ENCODE peak calls at places on chromosomes 16 and 17, in nine cellular contexts. V is HCEC 1CT, C is NCI-H526, P is cardiac muscle cell, W is fibroblast of the conjunctiva, E is skeletal muscle cell, J is iPS DF 6.9, M is germinal center, H is EH. D is an unnamed sample.

GRCh38 chr16:75387951-75388350 is 45.4 kb downstream of the CFDP1 start:
- DNase-seq in J (no peak), W (no peak), P (no peak), V (no peak), M (no peak), C (no peak), E (no peak), H (no peak), D (no peak)

GRCh38 chr16:27520982-27521673 is 28.6 kb downstream of the GTF3C1 start:
- DNase-seq in V (no peak), H (peak; percentile 44), J (no peak), P (peak; percentile 82), M (no peak), C (no peak), E (peak; percentile 32), W (no peak), D (no peak)

GRCh38 chr16:30185141-30185682 is 1.8 kb downstream of the CORO1A start:
- DNase-seq in E (no peak), P (no peak), C (no peak), V (no peak), J (no peak), H (no peak), W (no peak), M (peak; percentile 48), D (no peak)

GRCh38 chr17:47882247-47882646 is 13.8 kb upstream of the SP2 start:
- DNase-seq in E (no peak), P (no peak), H (peak; percentile 84), J (no peak), V (no peak), W (no peak), M (no peak), C (no peak), D (peak; percentile 8)

GRCh38 chr17:76405967-76406647 is 21.7 kb downstream of the SPHK1 start:
- DNase-seq in V (no peak), M (no peak), H (no peak), W (no peak), J (no peak), P (peak; percentile 61), E (no peak), C (no peak), D (no peak)

GRCh38 chr17:79529661-79530081 is 81.2 kb downstream of the RBFOX3 start:
- DNase-seq in E (no peak), H (no peak), W (no peak), P (no peak), V (no peak), C (no peak), M (no peak), J (no peak), D (no peak)

GRCh38 chr16:31131416-31131815 is 4.1 kb downstream of the PRSS8 start:
- DNase-seq in J (no peak), P (no peak), M (no peak), C (no peak), E (no peak), H (no peak), V (no peak), W (no peak), D (no peak)

GRCh38 chr16:28139530-28139929 is 72.2 kb downstream of the XPO6 start:
- DNase-seq in V (no peak), M (no peak), H (no peak), C (no peak), P (no peak), W (no peak), E (no peak), J (no peak), D (no peak)

GRCh38 chr17:35780876-35781409 is 14.5 kb downstream of the MMP28 start:
- DNase-seq in E (no peak), V (no peak), M (no peak), P (no peak), C (no peak), H (peak; percentile 41), J (no peak), W (no peak), D (no peak)

GRCh38 chr16:14501331-14502255 is 128.5 kb downstream of the PARN start:
- DNase-seq in W (peak; percentile 95), P (peak; percentile 64), V (peak; percentile 93), C (no peak), H (peak; percentile 93), J (no peak), M (no peak), E (peak; percentile 92), D (peak; percentile 94)

GRCh38 chr17:74268052-74268451 is 6.0 kb upstream of the DNAI2 start:
- DNase-seq in H (no peak), E (no peak), W (no peak), V (no peak), C (no peak), M (no peak), P (no peak), J (no peak), D (no peak)

GRCh38 chr17:10149573-10150399 is 48.6 kb downstream of the GAS7 start:
- DNase-seq in J (no peak), V (no peak), C (no peak), W (peak; percentile 49), M (no peak), P (no peak), E (peak; percentile 48), H (peak; percentile 77), D (peak; percentile 49)

D was measured in NCI-H226.